ENCODE peak calls at places on chromosome 18, in ten cellular contexts. W is spleen, J is transverse colon, P is breast epithelium, G is upper lobe of left lung, X is stomach, N is prostate gland, M is endothelial cell of umbilical vein, Y is HCT116, Q is suprapubic skin. A is an unnamed sample.

GRCh38 chr18:63440219-63440618 is 17.9 kb upstream of the VPS4B start:
- DNase-seq in W (no peak), J (no peak), P (no peak), G (no peak), X (no peak), N (no peak), M (no peak), Y (no peak), Q (peak), A (no peak)

GRCh38 chr18:34838669-34839068 is 128.6 kb downstream of the DTNA start:
- DNase-seq in W (no peak), J (no peak), P (no peak), G (no peak), X (no peak), N (no peak), M (no peak), Y (no peak), Q (no peak), A (no peak)

GRCh38 chr18:28771849-28772248 is 594.9 kb upstream of the CDH2 start:
- DNase-seq in W (no peak), J (no peak), P (no peak), G (no peak), X (no peak), N (no peak), M (no peak), Y (no peak), Q (no peak), A (no peak)

GRCh38 chr18:50410008-50410407 is 35.2 kb downstream of the SKA1 start:
- DNase-seq in W (no peak), J (no peak), P (no peak), G (no peak), X (no peak), N (no peak), M (no peak), Y (no peak), Q (no peak), A (no peak)

GRCh38 chr18:79400091-79400590 is 4.4 kb downstream of the NFATC1 start:
- DNase-seq in W (peak), J (peak), P (no peak), G (peak), X (peak), N (peak), M (no peak), Y (no peak), Q (peak), A (no peak)

GRCh38 chr18:9559253-9559652 is 55.1 kb downstream of the PPP4R1 start:
- DNase-seq in W (no peak), J (no peak), P (no peak), G (no peak), X (no peak), N (no peak), M (no peak), Y (no peak), Q (no peak), A (no peak)

GRCh38 chr18:80147418-80148315 is 38.6 kb downstream of the ADNP2 start:
- DNase-seq in W (peak), J (peak), P (peak), G (peak), X (peak), N (peak), M (peak), Y (no peak), Q (peak), A (peak)

GRCh38 chr18:44128365-44128764 is 552.3 kb upstream of the SETBP1 start:
- DNase-seq in W (no peak), J (no peak), P (no peak), G (no peak), X (no peak), N (no peak), M (peak), Y (no peak), Q (no peak), A (no peak)

GRCh38 chr18:48882379-48882778 is 68.4 kb downstream of the SMAD7 start:
- DNase-seq in W (peak), J (no peak), P (no peak), G (no peak), X (no peak), N (no peak), M (no peak), Y (no peak), Q (peak), A (no peak)

GRCh38 chr18:39732918-39733317 is 2167.3 kb upstream of the CELF4 start:
- DNase-seq in W (no peak), J (no peak), P (no peak), G (no peak), X (no peak), N (no peak), M (no peak), Y (no peak), Q (no peak), A (no peak)

GRCh38 chr18:78006805-78007204 is 757.2 kb downstream of the GALR1 start:
- DNase-seq in W (no peak), J (no peak), P (no peak), G (no peak), X (no peak), N (no peak), M (no peak), Y (no peak), Q (no peak), A (no peak)

GRCh38 chr18:29226201-29226600 is 1049.3 kb upstream of the CDH2 start:
- DNase-seq in W (no peak), J (no peak), P (no peak), G (no peak), X (no peak), N (no peak), M (no peak), Y (no peak), Q (no peak), A (no peak)

GRCh38 chr18:46764586-46764985 is 7.7 kb upstream of the ST8SIA5 start:
- DNase-seq in W (no peak), J (no peak), P (no peak), G (no peak), X (no peak), N (no peak), M (no peak), Y (no peak), Q (no peak), A (no peak)

GRCh38 chr18:6724331-6724730 is 5.2 kb upstream of the ARHGAP28 start:
- DNase-seq in W (no peak), J (no peak), P (no peak), G (no peak), X (no peak), N (no peak), M (no peak), Y (no peak), Q (no peak), A (no peak)

GRCh38 chr18:59419386-59419785 is 60.3 kb upstream of the LMAN1 start:
- DNase-seq in W (no peak), J (no peak), P (no peak), G (no peak), X (no peak), N (no peak), M (no peak), Y (no peak), Q (no peak), A (no peak)

GRCh38 chr18:8654482-8655451 is 45.5 kb downstream of the RAB12 start:
- DNase-seq in W (no peak), J (no peak), P (no peak), G (no peak), X (no peak), N (no peak), M (peak), Y (no peak), Q (no peak), A (no peak)

GRCh38 chr18:58529714-58530354 is 99.1 kb downstream of the ALPK2 start:
- DNase-seq in W (peak), J (peak), P (peak), G (no peak), X (peak), N (peak), M (peak), Y (peak), Q (no peak), A (no peak)

GRCh38 chr18:61589053-61589723 is 256.0 kb downstream of the CDH20 start:
- DNase-seq in W (no peak), J (no peak), P (no peak), G (no peak), X (no peak), N (no peak), M (no peak), Y (no peak), Q (no peak), A (no peak)

GRCh38 chr18:48399303-48400075 is 9.7 kb downstream of the ZBTB7C start:
- DNase-seq in W (no peak), J (no peak), P (no peak), G (no peak), X (no peak), N (no peak), M (no peak), Y (no peak), Q (no peak), A (no peak)

GRCh38 chr18:57901819-57902600 is 98.9 kb upstream of the ATP8B1 start:
- DNase-seq in W (no peak), J (peak), P (no peak), G (no peak), X (peak), N (no peak), M (no peak), Y (no peak), Q (no peak), A (no peak)

GRCh38 chr18:58452392-58453166 is 176.3 kb downstream of the ALPK2 start:
- DNase-seq in W (no peak), J (no peak), P (no peak), G (no peak), X (no peak), N (no peak), M (no peak), Y (no peak), Q (no peak), A (no peak)

GRCh38 chr18:26258711-26259110 is 32.5 kb downstream of the TAF4B start:
- DNase-seq in W (no peak), J (no peak), P (no peak), G (no peak), X (no peak), N (no peak), M (no peak), Y (no peak), Q (no peak), A (no peak)

GRCh38 chr18:25875574-25875973 is 214.8 kb downstream of the SS18 start:
- DNase-seq in W (no peak), J (no peak), P (no peak), G (no peak), X (no peak), N (no peak), M (no peak), Y (no peak), Q (no peak), A (no peak)

GRCh38 chr18:60246606-60247005 is 126.0 kb downstream of the MC4R start:
- DNase-seq in W (no peak), J (no peak), P (no peak), G (no peak), X (no peak), N (no peak), M (no peak), Y (no peak), Q (no peak), A (no peak)

GRCh38 chr18:56083097-56083865 is 495.3 kb upstream of the TCF4 start:
- DNase-seq in W (peak), J (no peak), P (no peak), G (no peak), X (no peak), N (no peak), M (peak), Y (no peak), Q (no peak), A (no peak)

GRCh38 chr18:79738041-79738461 is 58.4 kb downstream of the CTDP1 start:
- DNase-seq in W (peak), J (peak), P (no peak), G (peak), X (no peak), N (no peak), M (no peak), Y (no peak), Q (peak), A (no peak)

GRCh38 chr18:7809455-7809854 is 242.3 kb downstream of the PTPRM start:
- DNase-seq in W (no peak), J (no peak), P (no peak), G (no peak), X (no peak), N (no peak), M (no peak), Y (no peak), Q (no peak), A (no peak)

GRCh38 chr18:14914126-14914525 is 166.2 kb downstream of the ANKRD30B start:
- DNase-seq in W (no peak), J (no peak), P (no peak), G (no peak), X (no peak), N (no peak), M (no peak), Y (no peak), Q (no peak), A (peak)

GRCh38 chr18:6370410-6370809 is 44.3 kb downstream of the L3MBTL4 start:
- DNase-seq in W (no peak), J (no peak), P (no peak), G (no peak), X (no peak), N (no peak), M (no peak), Y (no peak), Q (no peak), A (no peak)

GRCh38 chr18:8750954-8751415 is 45.6 kb downstream of the MTCL1 start:
- DNase-seq in W (no peak), J (peak), P (no peak), G (no peak), X (no peak), N (no peak), M (peak), Y (no peak), Q (peak), A (peak)

GRCh38 chr18:30675905-30676620 is 366.5 kb downstream of the DSC3 start:
- DNase-seq in W (no peak), J (no peak), P (no peak), G (no peak), X (no peak), N (no peak), M (no peak), Y (no peak), Q (no peak), A (no peak)

GRCh38 chr18:13300029-13300428 is 81.5 kb downstream of the LDLRAD4 start:
- DNase-seq in W (no peak), J (no peak), P (no peak), G (no peak), X (no peak), N (no peak), M (no peak), Y (no peak), Q (no peak), A (no peak)

GRCh38 chr18:32110005-32110404 is 18.3 kb downstream of the RNF138 start:
- DNase-seq in W (no peak), J (no peak), P (no peak), G (no peak), X (no peak), N (no peak), M (no peak), Y (no peak), Q (no peak), A (no peak)

GRCh38 chr18:4631239-4631638 is 176.1 kb upstream of the DLGAP1 start:
- DNase-seq in W (no peak), J (no peak), P (no peak), G (peak), X (no peak), N (no peak), M (no peak), Y (no peak), Q (no peak), A (no peak)

GRCh38 chr18:686339-687111 is 25.9 kb downstream of the ENOSF1 start:
- DNase-seq in W (no peak), J (no peak), P (no peak), G (no peak), X (no peak), N (no peak), M (no peak), Y (no peak), Q (no peak), A (no peak)

GRCh38 chr18:683531-683930 is 26.1 kb downstream of the TYMS start:
- DNase-seq in W (no peak), J (no peak), P (no peak), G (no peak), X (no peak), N (no peak), M (no peak), Y (no peak), Q (no peak), A (no peak)

GRCh38 chr18:685438-685837 is 27.0 kb downstream of the ENOSF1 start:
- DNase-seq in W (no peak), J (no peak), P (no peak), G (no peak), X (no peak), N (no peak), M (no peak), Y (peak), Q (no peak), A (no peak)

GRCh38 chr18:692841-693240 is 19.6 kb downstream of the ENOSF1 start:
- DNase-seq in W (no peak), J (no peak), P (no peak), G (no peak), X (no peak), N (no peak), M (no peak), Y (no peak), Q (no peak), A (no peak)

DNA sequence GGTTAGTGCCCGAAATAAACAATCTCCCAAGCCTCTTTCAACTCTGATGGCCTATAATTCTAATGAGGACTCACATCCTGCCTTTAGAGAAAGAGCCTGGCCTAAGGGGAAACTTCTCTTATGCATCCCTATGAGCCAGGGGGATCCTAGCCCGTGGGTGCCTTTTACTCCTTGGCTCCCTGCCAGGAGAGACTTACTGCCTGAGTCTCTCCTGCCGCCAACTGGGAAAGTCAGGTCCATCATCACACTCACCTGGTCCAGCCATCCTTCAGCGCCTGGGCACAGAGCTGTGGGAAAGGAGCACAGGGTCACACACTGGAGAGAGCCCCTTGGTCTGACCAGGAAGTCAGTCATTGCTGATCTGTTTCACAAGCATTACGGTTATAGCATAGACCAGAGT is 24.1 kb downstream of the ENOSF1 start:
- DNase-seq in W (no peak), J (no peak), P (no peak), G (no peak), X (no peak), N (no peak), M (no peak), Y (no peak), Q (no peak), A (no peak)
- TF ChIP-seq POLR2AphosphoS5 in W (peak), J (no peak), P (no peak), G (no peak), X (no peak), N (no peak), M (no peak), Y (no peak), Q (no peak), A (no peak)

GRCh38 chr18:3037423-3037915 is 24.5 kb upstream of the LPIN2 start:
- DNase-seq in W (no peak), J (peak), P (peak), G (no peak), X (peak), N (peak), M (peak), Y (peak), Q (no peak), A (peak)
- H3K4me3 ChIP-seq in W (no peak), J (no peak), P (no peak), G (no peak), X (no peak), N (no peak), M (no peak), Y (no peak), Q (no peak), A (no peak)

DNA sequence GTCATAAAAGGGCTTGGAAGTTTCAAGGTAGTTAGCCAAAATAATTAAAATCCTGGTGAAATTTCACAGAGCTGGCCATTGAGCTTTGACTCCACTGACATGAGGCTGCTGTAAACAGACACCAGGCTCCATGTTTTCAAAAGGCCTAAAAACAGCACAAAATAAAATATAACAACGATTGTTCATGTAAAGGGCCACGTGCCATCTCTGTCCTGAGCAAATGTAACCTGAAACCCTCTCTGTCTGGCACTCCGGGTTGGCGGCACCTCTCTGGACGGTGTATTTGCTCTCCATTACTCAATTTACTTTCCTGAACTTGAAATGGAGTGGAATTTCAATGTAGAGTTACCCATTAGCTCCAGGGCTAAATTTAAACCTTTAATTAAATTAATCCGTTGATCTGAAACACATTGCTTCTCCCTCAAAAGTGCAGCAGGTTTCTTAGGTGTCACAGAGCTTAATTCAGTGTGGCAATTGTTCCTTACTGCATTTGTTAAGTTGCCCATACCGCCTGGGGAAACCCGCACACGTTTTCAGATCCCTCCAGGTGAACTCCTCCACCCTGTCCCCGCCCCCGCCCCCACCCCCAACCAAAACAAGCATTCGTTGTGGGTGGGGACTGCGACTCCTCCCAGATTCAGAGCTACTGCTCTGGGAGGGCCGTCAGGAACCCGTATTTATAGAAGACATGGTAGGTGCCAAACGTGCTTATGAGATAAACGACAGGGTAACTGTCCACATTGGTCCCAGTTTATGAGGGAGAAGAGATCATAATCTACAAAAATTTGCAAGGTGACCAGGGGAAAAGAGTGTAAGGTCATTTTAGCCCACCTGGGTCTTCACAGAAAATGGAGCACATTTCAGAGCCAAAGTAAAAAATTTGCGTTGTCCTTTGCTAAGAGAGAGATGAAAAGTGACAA is 1.2 kb upstream of the CABLES1 start:
- DNase-seq in W (no peak), J (peak), P (peak), G (no peak), X (peak), N (peak), M (no peak), Y (peak), Q (peak), A (no peak)
- TF ChIP-seq POLR2AphosphoS5 in W (no peak), J (no peak), P (no peak), G (peak), X (no peak), N (peak), M (no peak), Y (peak), Q (no peak), A (no peak)

GRCh38 chr18:76374330-76375281 is 120.4 kb downstream of the ZNF516 start:
- DNase-seq in W (no peak), J (no peak), P (no peak), G (no peak), X (no peak), N (no peak), M (no peak), Y (no peak), Q (no peak), A (no peak)
- H3K4me3 ChIP-seq in W (no peak), J (no peak), P (no peak), G (no peak), X (no peak), N (no peak), M (no peak), Y (no peak), Q (no peak), A (no peak)

A was measured in esophagus muscularis mucosa.